ENCODE peak calls at places on chromosomes 2 and 18, in four cellular contexts. U is sigmoid colon, P is stomach, S is transverse colon. D is an unnamed sample.

GRCh38 chr2:68726608-68727367 is 7.8 kb upstream of the ARHGAP25 start:
- DNase-seq in U (no peak), P (peak), S (peak), D (peak)

GRCh38 chr2:159497256-159497655 is 119.1 kb downstream of the BAZ2B start:
- DNase-seq in U (no peak), P (no peak), S (no peak), D (no peak)

GRCh38 chr2:60515751-60516226 is 37.7 kb downstream of the BCL11A start:
- DNase-seq in U (peak), P (no peak), S (no peak), D (no peak)

GRCh38 chr2:160214461-160215055 is 14.5 kb upstream of the ITGB6 start:
- DNase-seq in U (no peak), P (no peak), S (no peak), D (peak)

GRCh38 chr18:48831113-48831759 is 119.5 kb downstream of the SMAD7 start:
- DNase-seq in U (peak), P (peak), S (no peak), D (no peak)

GRCh38 chr2:40401896-40402295 is 50.0 kb downstream of the SLC8A1 start:
- DNase-seq in U (no peak), P (no peak), S (no peak), D (no peak)

GRCh38 chr2:172454404-172455120 is 27.2 kb downstream of the ITGA6 start:
- DNase-seq in U (no peak), P (no peak), S (no peak), D (no peak)

GRCh38 chr2:241506793-241507429 is 1.5 kb downstream of the STK25 start:
- DNase-seq in U (no peak), P (no peak), S (no peak), D (peak)

GRCh38 chr2:234981197-234982095 is 29.6 kb downstream of the SH3BP4 start:
- DNase-seq in U (peak), P (peak), S (peak), D (peak)

DNA sequence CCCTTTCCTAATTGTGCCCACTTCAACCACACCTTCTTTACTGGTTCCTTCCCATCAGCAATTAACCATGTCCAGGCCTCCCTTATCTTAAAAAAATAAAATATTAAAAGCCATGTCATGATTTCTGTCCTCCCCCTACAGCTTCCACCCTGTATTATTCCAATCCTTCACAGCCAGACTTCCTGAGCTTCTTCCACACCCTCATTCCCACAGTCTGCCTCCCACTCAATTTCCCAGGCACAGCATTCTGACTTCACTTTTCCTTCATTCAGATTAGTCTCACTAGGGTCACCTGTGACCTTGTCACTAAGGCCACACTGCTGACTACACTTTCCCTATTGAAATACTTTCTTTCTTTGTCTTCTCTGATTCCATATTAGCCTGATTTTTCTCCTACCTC is 159.4 kb downstream of the DIS3L2 start:
- DNase-seq in U (no peak), P (no peak), S (no peak), D (no peak)
- TF ChIP-seq CTCF in U (no peak), P (no peak), S (no peak), D (no peak)

GRCh38 chr18:26036635-26037034 is 53.8 kb downstream of the SS18 start:
- DNase-seq in U (no peak), P (no peak), S (no peak), D (no peak)

GRCh38 chr18:26040051-26040656 is 50.3 kb downstream of the SS18 start:
- DNase-seq in U (no peak), P (no peak), S (no peak), D (no peak)

GRCh38 chr18:26039203-26039602 is 51.2 kb downstream of the SS18 start:
- DNase-seq in U (no peak), P (no peak), S (no peak), D (no peak)

GRCh38 chr18:26034850-26035497 is 55.4 kb downstream of the SS18 start:
- DNase-seq in U (no peak), P (no peak), S (no peak), D (no peak)
- H3K27ac ChIP-seq in U (no peak), P (no peak), S (no peak), D (no peak)

DNA sequence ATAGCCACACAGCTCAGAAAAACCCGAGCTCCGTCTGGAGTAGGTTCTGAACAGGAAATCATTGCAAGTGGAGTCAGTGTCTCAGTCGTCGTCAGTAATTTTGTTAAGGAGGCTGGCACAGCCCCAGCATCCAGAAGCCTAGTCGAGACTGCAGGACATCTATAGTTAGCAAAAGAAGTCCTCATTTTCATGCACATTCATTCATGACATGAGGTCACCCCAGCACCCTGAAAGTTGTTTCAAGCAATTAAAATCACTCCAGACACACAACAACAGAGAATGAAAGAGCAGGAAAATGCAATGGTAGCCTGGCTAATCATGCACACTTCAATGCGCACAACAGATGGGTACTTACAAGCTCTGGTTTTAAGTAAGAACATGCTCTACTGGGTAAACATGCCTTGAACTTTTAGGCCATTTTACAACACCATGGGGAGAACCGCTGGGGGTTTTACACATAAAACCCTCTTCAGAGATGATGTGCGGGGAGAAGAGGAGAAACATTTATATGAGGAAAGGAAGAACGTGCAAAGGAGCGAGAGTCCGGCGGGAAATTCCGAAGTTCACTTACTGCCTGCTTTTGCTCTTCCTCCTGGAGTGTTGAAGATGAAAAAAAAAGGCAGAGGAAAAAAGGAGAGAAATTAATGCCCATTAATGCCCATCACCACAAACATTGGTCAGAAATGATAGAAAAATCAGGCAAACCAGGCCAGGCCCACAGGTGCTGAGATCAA is 77.4 kb upstream of the DNMT3A start:
- DNase-seq in U (no peak), P (no peak), S (no peak), D (no peak)
- TF ChIP-seq POLR2A in U (no peak), P (no peak), S (no peak), D (no peak)

GRCh38 chr18:60411715-60412114 is 39.1 kb upstream of the MC4R start:
- DNase-seq in U (no peak), P (no peak), S (no peak), D (no peak)

GRCh38 chr18:60417946-60418345 is 45.4 kb upstream of the MC4R start:
- DNase-seq in U (no peak), P (no peak), S (no peak), D (no peak)

DNA sequence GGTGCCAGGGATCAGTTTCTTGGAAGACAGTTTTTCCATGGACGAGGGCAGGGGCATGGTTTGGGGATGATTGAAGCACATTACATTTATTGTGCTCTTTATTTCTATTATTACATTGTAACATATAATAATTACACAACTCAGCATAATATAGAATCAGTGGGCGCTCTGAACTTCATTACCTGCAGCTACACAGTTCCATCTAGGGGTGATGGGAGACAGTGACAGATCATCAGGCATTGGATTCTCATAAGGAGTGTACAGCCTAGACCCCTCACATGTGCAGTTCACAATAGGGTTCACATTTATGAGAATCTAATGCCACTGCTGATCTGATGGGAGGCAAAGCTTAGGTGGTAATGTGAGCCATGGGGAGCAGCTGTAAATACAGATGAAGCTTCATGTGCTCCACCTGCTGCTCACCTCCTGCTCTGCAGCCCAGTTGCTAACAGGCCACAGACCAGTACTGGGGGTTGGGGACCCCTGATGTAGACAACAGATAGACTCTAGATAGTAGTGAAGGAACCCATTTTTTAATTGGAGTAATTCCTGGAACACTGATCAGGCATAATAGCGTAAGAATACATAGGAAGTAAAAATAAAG is 41.5 kb upstream of the MC4R start:
- DNase-seq in U (no peak), P (no peak), S (peak), D (no peak)
- TF ChIP-seq CTCF in U (no peak), P (no peak), S (peak), D (no peak)

GRCh38 chr18:36387296-36387695 is 89.8 kb downstream of the FHOD3 start:
- DNase-seq in U (no peak), P (no peak), S (no peak), D (no peak)
- H3K27ac ChIP-seq in U (no peak), P (no peak), S (no peak), D (peak)

DNA sequence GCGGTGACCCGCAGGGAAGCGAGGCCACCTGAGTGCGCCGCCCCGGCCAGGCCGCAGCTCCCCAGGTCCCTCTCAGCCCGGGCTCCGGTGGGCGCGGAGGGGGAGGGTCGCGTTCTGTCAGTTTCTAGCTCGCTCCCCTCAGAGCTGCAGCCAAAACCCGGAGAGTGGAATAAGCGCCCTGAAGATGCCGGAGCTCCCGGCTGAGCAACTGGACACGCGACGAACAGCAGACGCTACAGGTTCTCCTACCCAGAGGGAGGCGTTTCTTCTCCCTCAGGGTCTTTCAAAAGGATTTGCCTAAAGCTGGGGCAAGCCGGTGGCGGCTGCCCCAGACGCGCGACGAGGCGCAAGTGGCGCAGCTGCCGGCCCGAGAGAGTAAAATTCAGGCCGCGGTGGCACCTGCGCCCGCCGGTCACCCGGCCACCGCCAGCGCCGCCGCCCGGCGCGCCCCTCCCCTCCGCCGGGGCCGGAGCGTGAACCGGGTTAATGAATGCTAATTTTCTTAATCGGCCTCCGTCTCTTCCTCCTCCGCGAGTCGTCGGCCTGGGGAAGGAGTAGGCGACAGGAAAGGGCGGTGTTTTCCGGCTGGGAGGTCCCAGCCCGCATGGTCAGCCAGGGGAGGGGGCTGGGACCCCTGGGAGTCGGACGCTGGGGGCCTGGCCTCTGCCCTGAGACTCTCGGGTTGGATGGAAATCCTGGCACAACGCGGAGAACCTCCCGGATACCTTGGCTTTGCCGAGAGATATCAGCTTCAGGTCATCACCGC is 845 bp upstream of the CDC42EP3 start:
- DNase-seq in U (peak), P (peak), S (peak), D (peak)
- TF ChIP-seq POLR2A in U (peak), P (no peak), S (no peak), D (no peak)

GRCh38 chr2:231270221-231271114 is 72.0 kb downstream of the ARMC9 start:
- DNase-seq in U (peak), P (no peak), S (no peak), D (no peak)
- TF ChIP-seq CTCF in U (no peak), P (no peak), S (no peak), D (no peak)

GRCh38 chr2:37153224-37153623 is 3.6 kb downstream of the EIF2AK2 start:
- DNase-seq in U (no peak), P (no peak), S (no peak), D (no peak)

GRCh38 chr2:37156071-37156856 is 516 bp downstream of the EIF2AK2 start:
- DNase-seq in U (peak), P (peak), S (peak), D (peak)

GRCh38 chr2:37149626-37150322 is 7.0 kb downstream of the EIF2AK2 start:
- DNase-seq in U (no peak), P (no peak), S (no peak), D (no peak)

GRCh38 chr2:37156857-37157714 is at the start of gene EIF2AK2:
- DNase-seq in U (peak), P (peak), S (peak), D (peak)

DNA sequence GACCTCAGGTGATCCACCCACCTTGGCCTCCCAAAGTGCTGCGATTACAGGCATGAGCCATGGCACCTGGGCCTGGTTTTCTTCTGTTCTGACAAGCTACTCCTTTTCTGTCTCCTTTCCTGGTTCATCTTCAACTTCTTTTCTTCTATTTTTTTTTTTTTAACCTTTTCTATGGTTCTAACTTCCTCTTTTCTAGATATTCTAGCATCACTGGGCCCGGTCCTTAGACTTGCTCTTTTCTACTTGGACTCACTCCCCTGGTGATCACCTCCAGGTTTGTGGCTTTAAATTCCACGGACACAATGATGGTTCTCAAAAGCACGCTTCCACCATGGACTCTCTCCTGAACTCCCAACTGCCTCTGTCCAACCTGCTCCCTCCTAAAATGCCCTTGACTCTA is 2.0 kb downstream of the EIF2AK2 start:
- DNase-seq in U (no peak), P (no peak), S (no peak), D (no peak)
- H3K27ac ChIP-seq in U (no peak), P (no peak), S (no peak), D (no peak)

GRCh38 chr18:24011095-24011917 is 3.2 kb upstream of the TTC39C start:
- DNase-seq in U (no peak), P (no peak), S (no peak), D (no peak)

GRCh38 chr18:24010673-24011072 is 3.9 kb upstream of the TTC39C start:
- DNase-seq in U (no peak), P (no peak), S (no peak), D (no peak)

GRCh38 chr18:24009246-24009645 is 5.3 kb upstream of the TTC39C start:
- DNase-seq in U (no peak), P (no peak), S (no peak), D (no peak)

GRCh38 chr18:24006731-24007308 is 7.7 kb upstream of the TTC39C start:
- DNase-seq in U (no peak), P (no peak), S (no peak), D (no peak)

DNA sequence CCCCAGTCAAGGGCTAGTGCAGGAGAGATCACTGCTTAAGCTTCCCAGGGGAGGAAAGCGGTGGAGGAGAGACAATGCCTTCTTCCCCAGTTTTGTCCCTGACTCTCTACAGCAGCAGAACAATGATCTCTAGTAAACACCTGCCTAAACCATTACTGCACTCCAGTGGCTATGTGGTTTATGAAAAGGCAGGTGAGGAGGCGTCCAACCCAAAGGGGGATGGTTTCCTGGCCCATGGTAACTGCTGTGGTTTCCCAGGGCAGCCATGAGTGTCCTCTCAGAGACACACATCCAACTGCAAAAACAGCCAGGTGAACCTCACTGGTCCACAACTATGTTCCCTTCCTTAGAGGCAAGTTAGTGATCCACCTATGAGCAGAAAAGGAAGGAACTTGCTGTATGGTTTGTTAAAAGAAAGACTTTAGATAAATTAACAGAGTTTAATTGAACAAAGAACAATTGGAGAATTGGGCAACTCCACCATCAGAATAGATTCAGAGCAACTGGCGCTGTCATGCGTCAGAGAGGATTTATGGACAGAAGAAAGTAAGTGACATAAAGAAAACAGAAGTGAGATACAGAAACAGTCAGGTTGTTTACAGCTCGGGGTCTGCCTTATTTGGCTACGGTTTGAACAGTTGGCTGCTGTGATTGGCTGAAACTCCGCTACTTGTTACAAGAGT is 4.8 kb upstream of the TTC39C start:
- DNase-seq in U (no peak), P (no peak), S (no peak), D (no peak)
- TF ChIP-seq POLR2A in U (no peak), P (no peak), S (no peak), D (no peak)

DNA sequence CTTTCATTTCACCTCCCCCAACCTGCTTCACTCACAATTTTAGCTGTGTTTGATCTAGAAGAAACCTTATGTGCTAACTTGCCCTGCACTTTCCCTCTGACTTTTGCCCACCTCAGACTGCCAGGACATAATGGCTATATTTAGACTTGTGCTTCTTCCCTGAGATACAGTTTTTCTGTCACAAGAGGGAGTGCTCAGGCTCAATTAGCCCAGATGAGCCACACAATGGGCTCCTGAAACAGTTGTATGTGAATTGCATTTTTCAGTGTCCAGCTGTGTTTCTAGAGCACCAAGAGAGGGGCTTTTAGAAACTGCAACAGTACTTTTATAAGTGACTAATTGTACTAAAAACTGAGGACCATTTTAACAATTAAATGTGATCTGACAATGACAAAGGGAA is 109.6 kb downstream of the FSHR start:
- DNase-seq in U (no peak), P (no peak), S (no peak), D (no peak)
- TF ChIP-seq CTCF in U (no peak), P (no peak), S (no peak), D (peak)